ENCODE peak calls at places on chromosome 18, in six cellular contexts. G, Z, F, W, Q and H are unnamed samples.

GRCh38 chr18:11953113-11953512 is 28.2 kb upstream of the IMPA2 start:
- DNase-seq in Z (no peak), G (no peak), Q (no peak), W (no peak), F (no peak), H (no peak)

GRCh38 chr18:51731070-51731469 is 533.6 kb upstream of the MEX3C start:
- DNase-seq in W (no peak), Q (no peak), Z (no peak), G (no peak), F (no peak), H (no peak)

GRCh38 chr18:34115409-34116081 is 109.2 kb downstream of the NOL4 start:
- DNase-seq in W (no peak), Z (no peak), F (no peak), G (no peak), Q (no peak), H (no peak)

GRCh38 chr18:59263566-59264135 is 9.6 kb downstream of the RAX start:
- DNase-seq in W (no peak), G (no peak), Z (no peak), Q (no peak), F (no peak), H (peak)

GRCh38 chr18:36724591-36725001 is 104.2 kb downstream of the TPGS2 start:
- DNase-seq in Q (no peak), Z (no peak), G (no peak), F (no peak), W (no peak), H (no peak)

GRCh38 chr18:37565138-37565984 is at the start of gene CELF4:
- DNase-seq in W (no peak), Q (no peak), G (no peak), F (no peak), Z (no peak), H (peak)

GRCh38 chr18:10973579-10974260 is 175.6 kb downstream of the PIEZO2 start:
- DNase-seq in F (peak), Z (no peak), G (no peak), Q (peak), W (no peak), H (no peak)

GRCh38 chr18:54532962-54533361 is 58.1 kb upstream of the DYNAP start:
- DNase-seq in Q (no peak), G (no peak), W (no peak), Z (no peak), F (no peak), H (no peak)

GRCh38 chr18:10559566-10560456 is 34.0 kb downstream of the NAPG start:
- DNase-seq in G (no peak), F (peak), W (no peak), Z (no peak), Q (no peak), H (no peak)

GRCh38 chr18:36155960-36156757 is 26.5 kb downstream of the ELP2 start:
- DNase-seq in Z (peak), F (peak), W (no peak), Q (no peak), G (no peak), H (no peak)

DNA sequence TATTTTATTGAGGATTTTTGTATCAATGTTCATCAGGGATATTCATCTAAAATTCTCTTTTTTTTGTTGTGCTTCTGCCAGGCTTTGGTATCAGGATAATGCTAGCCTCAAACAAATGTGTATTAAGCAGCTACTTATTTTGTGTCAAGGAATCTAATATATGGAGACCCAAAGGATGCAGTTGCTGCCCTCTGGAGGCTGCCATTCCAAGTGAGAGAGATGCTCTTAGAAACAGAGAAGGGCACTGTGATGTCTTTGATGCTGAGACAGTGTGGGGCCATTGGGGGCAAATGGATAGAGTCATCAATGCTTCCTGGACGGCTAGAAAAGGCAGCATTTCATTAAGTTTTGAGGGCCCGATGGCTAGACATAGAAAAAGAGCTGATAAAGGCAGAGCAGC is 292.6 kb downstream of the SETBP1 start:
- DNase-seq in F (no peak), Q (no peak), Z (no peak), W (no peak), G (no peak), H (no peak)
- TF ChIP-seq CTCF in F (peak), Q (no peak), Z (no peak), W (peak), G (peak), H (peak)

GRCh38 chr18:24016643-24017042 is 2.1 kb downstream of the TTC39C start:
- DNase-seq in Z (no peak), W (no peak), Q (peak), G (no peak), F (no peak), H (peak)
- TF ChIP-seq CTCF in Z (peak), W (peak), Q (peak), G (no peak), F (no peak), H (peak)

DNA sequence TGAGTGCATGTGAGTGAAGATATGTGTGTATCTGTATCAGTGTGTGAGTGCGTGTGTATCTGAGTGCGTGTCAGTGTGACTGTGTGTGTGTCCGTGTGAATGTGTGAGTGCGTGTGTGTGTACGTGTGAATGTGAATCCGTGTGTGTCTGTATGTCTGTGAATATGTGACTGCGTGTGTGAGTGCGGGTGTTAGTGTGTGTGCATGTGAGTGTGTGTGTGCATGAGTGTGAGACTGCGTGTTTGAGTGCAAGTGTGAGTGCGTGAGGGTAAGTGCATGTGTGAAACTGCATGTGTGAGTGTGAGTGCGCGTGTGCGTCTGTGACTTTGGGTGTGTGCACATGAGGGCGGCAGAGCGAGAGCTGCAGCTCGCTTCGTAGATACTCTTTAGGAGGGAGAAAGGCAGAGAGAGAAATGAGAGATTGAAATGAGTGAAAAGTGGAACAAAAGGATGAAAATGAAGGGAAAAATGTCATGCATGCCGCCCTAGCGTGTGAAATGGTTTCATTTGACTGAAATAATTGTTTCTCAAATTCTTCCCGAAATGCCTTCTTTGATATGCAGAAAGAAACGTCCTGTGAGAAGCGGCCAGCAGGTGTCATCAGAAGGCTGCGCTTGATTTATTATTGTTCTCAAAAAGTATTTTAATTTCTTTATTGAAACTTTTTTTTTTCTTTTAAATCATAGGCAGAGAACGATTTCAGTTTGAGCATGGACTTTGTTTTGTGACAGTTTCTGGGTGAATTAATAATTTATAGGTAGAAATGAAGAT is 25.6 kb downstream of the ZNF407 start:
- DNase-seq in W (no peak), Q (no peak), Z (no peak), G (no peak), F (peak), H (no peak)
- TF ChIP-seq CTCF in W (peak), Q (peak), Z (peak), G (peak), F (peak), H (peak)

DNA sequence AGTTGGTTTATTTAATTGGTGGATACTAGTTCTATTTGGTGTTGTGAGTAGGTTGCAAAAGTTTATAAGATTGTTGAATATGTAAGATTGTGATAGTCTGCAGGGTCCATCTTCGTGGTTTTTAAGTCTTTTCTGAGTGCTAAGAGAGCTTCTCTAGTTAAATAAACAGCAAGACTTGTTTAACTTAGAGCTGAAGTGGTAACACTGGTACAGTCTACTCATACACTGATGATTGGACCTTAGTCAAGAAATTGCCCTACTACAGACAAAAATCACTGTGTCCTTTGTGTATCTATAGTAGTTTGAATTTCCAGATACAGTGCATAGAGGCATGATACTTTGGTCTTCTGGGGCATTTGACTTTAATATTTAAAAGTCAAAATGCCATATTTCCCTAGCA is 94.6 kb downstream of the PHLPP1 start:
- DNase-seq in Q (no peak), F (no peak), Z (no peak), G (no peak), W (no peak), H (no peak)
- TF ChIP-seq CTCF in Q (no peak), F (no peak), Z (no peak), G (no peak), W (no peak), H (no peak)

GRCh38 chr18:9549405-9549804 is 65.0 kb downstream of the PPP4R1 start:
- DNase-seq in Q (no peak), G (no peak), Z (no peak), F (no peak), W (no peak), H (no peak)
- TF ChIP-seq CTCF in Q (no peak), G (no peak), Z (peak), F (no peak), W (peak), H (no peak)

GRCh38 chr18:57438669-57439616 is 3.8 kb downstream of the ONECUT2 start:
- DNase-seq in W (no peak), G (no peak), Z (no peak), Q (no peak), F (no peak), H (no peak)
- TF ChIP-seq CTCF in W (no peak), G (no peak), Z (no peak), Q (no peak), F (no peak), H (peak)

GRCh38 chr18:50060822-50061221 is 134.1 kb downstream of the MYO5B start:
- DNase-seq in G (no peak), F (no peak), W (no peak), Q (no peak), Z (no peak), H (no peak)
- TF ChIP-seq CTCF in G (no peak), F (no peak), W (no peak), Q (no peak), Z (no peak), H (peak)